ENCODE peak calls at places on chromosomes 2 and 18, in ten cellular contexts. Z is WERI-Rb-1; E is iPS DF 19.7; U is T-helper 9 cell; H is tibial artery; O is stimulated activated CD8-positive, alpha-beta memory T cell treated with anti-CD3 and anti-CD28 coated beads, Interleukin-7, amount 100 ng/mL, for 1 hour; V is GM10248; N is fibroblast of pulmonary artery; L is iris pigment epithelial cell; G is astrocyte. Q is an unnamed sample.

GRCh38 chr2:48213646-48214045 is 307.3 kb upstream of the FBXO11 start:
- DNase-seq in Z (peak), E (no peak), U (no peak), H (no peak), O (no peak), V (no peak), N (no peak), L (no peak), G (no peak), Q (no peak)

GRCh38 chr2:196487426-196487825 is 152.1 kb upstream of the CCDC150 start:
- DNase-seq in Z (no peak), E (no peak), U (no peak), H (no peak), O (no peak), V (no peak), N (no peak), L (no peak), G (no peak), Q (no peak)

GRCh38 chr2:20542761-20543578 is 96.1 kb downstream of the RHOB start:
- DNase-seq in Z (no peak), E (no peak), U (no peak), H (no peak), O (no peak), V (no peak), N (no peak), L (no peak), G (no peak), Q (no peak)

GRCh38 chr2:233982421-233983121 is 65.4 kb downstream of the TRPM8 start:
- DNase-seq in Z (no peak), E (no peak), U (no peak), H (no peak), O (no peak), V (no peak), N (peak), L (peak), G (peak), Q (no peak)

GRCh38 chr18:24009651-24010333 is 4.8 kb upstream of the TTC39C start:
- DNase-seq in Z (no peak), E (no peak), U (no peak), H (no peak), O (no peak), V (no peak), N (no peak), L (no peak), G (no peak), Q (no peak)

GRCh38 chr2:19496646-19497045 is 138.2 kb upstream of the OSR1 start:
- DNase-seq in Z (no peak), E (no peak), U (no peak), H (no peak), O (no peak), V (no peak), N (no peak), L (no peak), G (no peak), Q (no peak)

GRCh38 chr2:234026111-234026510 is 24.4 kb upstream of the SPP2 start:
- DNase-seq in Z (no peak), E (no peak), U (no peak), H (no peak), O (no peak), V (no peak), N (no peak), L (peak), G (peak), Q (no peak)

GRCh38 chr18:27674411-27674810 is 489.3 kb upstream of the CHST9 start:
- DNase-seq in Z (no peak), E (no peak), U (no peak), H (no peak), O (no peak), V (no peak), N (no peak), L (peak), G (no peak), Q (no peak)

GRCh38 chr2:46150445-46150970 is 146.7 kb upstream of the EPAS1 start:
- DNase-seq in Z (no peak), E (no peak), U (no peak), H (no peak), O (no peak), V (no peak), N (no peak), L (no peak), G (no peak), Q (no peak)

GRCh38 chr2:106165064-106165463 is 29.0 kb downstream of the UXS1 start:
- DNase-seq in Z (no peak), E (peak), U (no peak), H (no peak), O (no peak), V (no peak), N (no peak), L (no peak), G (no peak), Q (no peak)

GRCh38 chr2:200453853-200454524 is 55.9 kb downstream of the KCTD18 start:
- DNase-seq in Z (no peak), E (no peak), U (no peak), H (no peak), O (no peak), V (no peak), N (no peak), L (no peak), G (no peak), Q (no peak)

GRCh38 chr2:232667989-232668583 is 29.0 kb upstream of the GIGYF2 start:
- DNase-seq in Z (no peak), E (no peak), U (no peak), H (no peak), O (no peak), V (no peak), N (no peak), L (no peak), G (no peak), Q (no peak)

GRCh38 chr2:9629222-9630000 is 1.4 kb downstream of the YWHAQ start:
- DNase-seq in Z (no peak), E (no peak), U (no peak), H (no peak), O (no peak), V (no peak), N (peak), L (peak), G (peak), Q (no peak)

GRCh38 chr2:240441326-240441992 is 6.0 kb downstream of the GPC1 start:
- DNase-seq in Z (no peak), E (no peak), U (no peak), H (no peak), O (no peak), V (no peak), N (no peak), L (no peak), G (no peak), Q (no peak)

GRCh38 chr2:37464064-37464463 is 119.6 kb downstream of the QPCT start:
- DNase-seq in Z (no peak), E (no peak), U (no peak), H (no peak), O (no peak), V (no peak), N (no peak), L (no peak), G (peak), Q (no peak)

GRCh38 chr2:241035818-241036396 is 37.5 kb downstream of the SNED1 start:
- DNase-seq in Z (no peak), E (no peak), U (peak), H (no peak), O (peak), V (peak), N (no peak), L (no peak), G (no peak), Q (peak)

GRCh38 chr2:100411841-100412292 is 5.6 kb downstream of the CHST10 start:
- DNase-seq in Z (no peak), E (no peak), U (no peak), H (no peak), O (no peak), V (no peak), N (no peak), L (no peak), G (no peak), Q (no peak)

GRCh38 chr2:215736653-215737290 is 276.6 kb downstream of the MREG start:
- DNase-seq in Z (no peak), E (peak), U (no peak), H (no peak), O (no peak), V (no peak), N (peak), L (peak), G (peak), Q (no peak)

GRCh38 chr2:231692847-231693246 is 15.5 kb upstream of the PTMA start:
- DNase-seq in Z (peak), E (no peak), U (no peak), H (no peak), O (no peak), V (no peak), N (no peak), L (no peak), G (no peak), Q (no peak)

GRCh38 chr18:9810216-9810804 is 75.5 kb upstream of the TXNDC2 start:
- DNase-seq in Z (no peak), E (no peak), U (no peak), H (no peak), O (no peak), V (no peak), N (no peak), L (peak), G (peak), Q (no peak)

GRCh38 chr2:207395535-207396251 is 134.1 kb upstream of the CREB1 start:
- DNase-seq in Z (no peak), E (no peak), U (no peak), H (no peak), O (no peak), V (no peak), N (no peak), L (peak), G (peak), Q (no peak)

GRCh38 chr2:206642075-206643025 is at the start of gene FAM237A:
- DNase-seq in Z (no peak), E (peak), U (no peak), H (no peak), O (no peak), V (peak), N (peak), L (peak), G (peak), Q (peak)

GRCh38 chr2:238695538-238695937 is 152.3 kb upstream of the TWIST2 start:
- DNase-seq in Z (no peak), E (no peak), U (no peak), H (peak), O (no peak), V (no peak), N (no peak), L (no peak), G (no peak), Q (no peak)

GRCh38 chr2:70202236-70202806 is 11.5 kb upstream of the C2orf42 start:
- DNase-seq in Z (no peak), E (no peak), U (no peak), H (no peak), O (no peak), V (no peak), N (no peak), L (no peak), G (no peak), Q (no peak)

GRCh38 chr2:109046925-109047508 is 58.0 kb upstream of the EDAR start:
- DNase-seq in Z (no peak), E (no peak), U (no peak), H (no peak), O (no peak), V (peak), N (no peak), L (no peak), G (no peak), Q (peak)

GRCh38 chr2:179939282-179939681 is 67.8 kb downstream of the CWC22 start:
- DNase-seq in Z (no peak), E (no peak), U (no peak), H (no peak), O (no peak), V (no peak), N (no peak), L (no peak), G (no peak), Q (no peak)

GRCh38 chr2:239694487-239694886 is 293.7 kb upstream of the HDAC4 start:
- DNase-seq in Z (no peak), E (no peak), U (no peak), H (no peak), O (no peak), V (no peak), N (no peak), L (no peak), G (no peak), Q (no peak)